ENCODE peak calls at places on chromosome 4, in six cellular contexts. One of them, this sample, is unnamed.

GRCh38 chr4:67332627-67333026 is 212.7 kb downstream of the CENPC start:
- DNase-seq in HCT116: no peak
- DNase-seq in astrocyte of the spinal cord: no peak
- DNase-seq in AG04450: no peak
- DNase-seq in stomach: no peak
- DNase-seq in choroid plexus epithelial cell: peak
- DNase-seq in this sample: no peak

GRCh38 chr4:629916-630641 is 4.7 kb downstream of the PDE6B start:
- DNase-seq in astrocyte of the spinal cord: no peak
- DNase-seq in choroid plexus epithelial cell: peak
- DNase-seq in AG04450: no peak
- DNase-seq in HCT116: no peak
- DNase-seq in stomach: no peak
- DNase-seq in this sample: no peak

GRCh38 chr4:105453550-105454201 is 20.2 kb downstream of the PPA2 start:
- DNase-seq in stomach: no peak
- DNase-seq in HCT116: no peak
- DNase-seq in choroid plexus epithelial cell: peak
- DNase-seq in astrocyte of the spinal cord: no peak
- DNase-seq in AG04450: no peak
- DNase-seq in this sample: no peak

GRCh38 chr4:113236916-113237315 is 187.5 kb downstream of the ANK2 start:
- DNase-seq in AG04450: no peak
- DNase-seq in choroid plexus epithelial cell: no peak
- DNase-seq in stomach: no peak
- DNase-seq in astrocyte of the spinal cord: no peak
- DNase-seq in HCT116: no peak
- DNase-seq in this sample: no peak

GRCh38 chr4:177404342-177404741 is 37.9 kb downstream of the AGA start:
- DNase-seq in choroid plexus epithelial cell: no peak
- DNase-seq in astrocyte of the spinal cord: no peak
- DNase-seq in stomach: no peak
- DNase-seq in HCT116: no peak
- DNase-seq in AG04450: no peak
- DNase-seq in this sample: no peak

GRCh38 chr4:169723207-169723606 is 34.5 kb downstream of the HPF1 start:
- DNase-seq in choroid plexus epithelial cell: peak
- DNase-seq in HCT116: no peak
- DNase-seq in stomach: no peak
- DNase-seq in astrocyte of the spinal cord: no peak
- DNase-seq in AG04450: no peak
- DNase-seq in this sample: no peak

GRCh38 chr4:141002323-141002805 is 130.9 kb downstream of the RNF150 start:
- DNase-seq in stomach: no peak
- DNase-seq in AG04450: peak
- DNase-seq in choroid plexus epithelial cell: peak
- DNase-seq in astrocyte of the spinal cord: peak
- DNase-seq in HCT116: no peak
- DNase-seq in this sample: no peak

GRCh38 chr4:145155268-145155870 is 25.0 kb downstream of the OTUD4 start:
- DNase-seq in stomach: no peak
- DNase-seq in HCT116: no peak
- DNase-seq in astrocyte of the spinal cord: no peak
- DNase-seq in AG04450: no peak
- DNase-seq in choroid plexus epithelial cell: no peak
- DNase-seq in this sample: no peak

GRCh38 chr4:4603592-4603991 is 61.7 kb upstream of the STX18 start:
- DNase-seq in astrocyte of the spinal cord: no peak
- DNase-seq in stomach: no peak
- DNase-seq in HCT116: no peak
- DNase-seq in choroid plexus epithelial cell: peak
- DNase-seq in AG04450: no peak
- DNase-seq in this sample: no peak

GRCh38 chr4:86788826-86789225 is 60.4 kb downstream of the SLC10A6 start:
- DNase-seq in AG04450: no peak
- DNase-seq in stomach: no peak
- DNase-seq in choroid plexus epithelial cell: peak
- DNase-seq in HCT116: no peak
- DNase-seq in astrocyte of the spinal cord: no peak
- DNase-seq in this sample: no peak

GRCh38 chr4:73533515-73534422 is 52.2 kb downstream of the AFM start:
- DNase-seq in HCT116: no peak
- DNase-seq in astrocyte of the spinal cord: no peak
- DNase-seq in choroid plexus epithelial cell: no peak
- DNase-seq in AG04450: no peak
- DNase-seq in stomach: no peak
- DNase-seq in this sample: no peak

GRCh38 chr4:47662975-47663374 is 174.9 kb downstream of the CORIN start:
- DNase-seq in stomach: no peak
- DNase-seq in astrocyte of the spinal cord: no peak
- DNase-seq in HCT116: peak
- DNase-seq in AG04450: no peak
- DNase-seq in choroid plexus epithelial cell: no peak
- DNase-seq in this sample: no peak

GRCh38 chr4:21692211-21692610 is 256.4 kb downstream of the KCNIP4 start:
- DNase-seq in HCT116: no peak
- DNase-seq in choroid plexus epithelial cell: no peak
- DNase-seq in astrocyte of the spinal cord: no peak
- DNase-seq in stomach: no peak
- DNase-seq in AG04450: no peak
- DNase-seq in this sample: no peak

GRCh38 chr4:155161357-155161756 is 47.1 kb upstream of the NPY2R start:
- DNase-seq in astrocyte of the spinal cord: no peak
- DNase-seq in HCT116: no peak
- DNase-seq in stomach: no peak
- DNase-seq in AG04450: no peak
- DNase-seq in choroid plexus epithelial cell: no peak
- DNase-seq in this sample: no peak

GRCh38 chr4:129623233-129623632 is 527.3 kb downstream of the C4orf33 start:
- DNase-seq in stomach: no peak
- DNase-seq in HCT116: no peak
- DNase-seq in astrocyte of the spinal cord: no peak
- DNase-seq in AG04450: no peak
- DNase-seq in choroid plexus epithelial cell: peak
- DNase-seq in this sample: no peak

GRCh38 chr4:53702334-53703266 is 111.3 kb upstream of the LNX1 start:
- DNase-seq in astrocyte of the spinal cord: peak
- DNase-seq in stomach: peak
- DNase-seq in AG04450: no peak
- DNase-seq in choroid plexus epithelial cell: peak
- DNase-seq in HCT116: no peak
- DNase-seq in this sample: peak

GRCh38 chr4:1348014-1348513 is 1.1 kb downstream of the UVSSA start:
- DNase-seq in stomach: no peak
- DNase-seq in choroid plexus epithelial cell: no peak
- DNase-seq in astrocyte of the spinal cord: no peak
- DNase-seq in HCT116: no peak
- DNase-seq in AG04450: no peak
- DNase-seq in this sample: no peak

GRCh38 chr4:168612435-168613139 is 115.7 kb downstream of the PALLD start:
- DNase-seq in HCT116: no peak
- DNase-seq in astrocyte of the spinal cord: peak
- DNase-seq in AG04450: no peak
- DNase-seq in stomach: no peak
- DNase-seq in choroid plexus epithelial cell: peak
- DNase-seq in this sample: no peak

GRCh38 chr4:184756399-184756798 is 22.5 kb upstream of the CENPU start:
- DNase-seq in choroid plexus epithelial cell: peak
- DNase-seq in astrocyte of the spinal cord: peak
- DNase-seq in stomach: no peak
- DNase-seq in HCT116: no peak
- DNase-seq in AG04450: no peak
- DNase-seq in this sample: no peak

GRCh38 chr4:188008377-188008776 is 12.8 kb downstream of the ZFP42 start:
- DNase-seq in choroid plexus epithelial cell: peak
- DNase-seq in HCT116: no peak
- DNase-seq in AG04450: peak
- DNase-seq in stomach: no peak
- DNase-seq in astrocyte of the spinal cord: peak
- DNase-seq in this sample: peak

GRCh38 chr4:169330811-169331210 is 60.1 kb upstream of the SH3RF1 start:
- DNase-seq in astrocyte of the spinal cord: no peak
- DNase-seq in choroid plexus epithelial cell: no peak
- DNase-seq in HCT116: no peak
- DNase-seq in stomach: no peak
- DNase-seq in AG04450: no peak
- DNase-seq in this sample: no peak

GRCh38 chr4:15232725-15233597 is 194.9 kb upstream of the C1QTNF7 start:
- DNase-seq in stomach: no peak
- DNase-seq in choroid plexus epithelial cell: peak
- DNase-seq in AG04450: peak
- DNase-seq in astrocyte of the spinal cord: peak
- DNase-seq in HCT116: no peak
- DNase-seq in this sample: no peak

GRCh38 chr4:184913356-184914143 is 87.8 kb upstream of the ACSL1 start:
- DNase-seq in choroid plexus epithelial cell: no peak
- DNase-seq in HCT116: no peak
- DNase-seq in astrocyte of the spinal cord: no peak
- DNase-seq in stomach: no peak
- DNase-seq in AG04450: no peak
- DNase-seq in this sample: no peak

GRCh38 chr4:3026531-3026930 is 47.8 kb downstream of the HTT-AS start:
- DNase-seq in stomach: no peak
- DNase-seq in astrocyte of the spinal cord: no peak
- DNase-seq in AG04450: no peak
- DNase-seq in HCT116: no peak
- DNase-seq in choroid plexus epithelial cell: no peak
- DNase-seq in this sample: no peak

GRCh38 chr4:137283737-137284136 is 248.6 kb downstream of the PCDH18 start:
- DNase-seq in stomach: no peak
- DNase-seq in choroid plexus epithelial cell: peak
- DNase-seq in HCT116: no peak
- DNase-seq in astrocyte of the spinal cord: peak
- DNase-seq in AG04450: no peak
- DNase-seq in this sample: no peak

DNA sequence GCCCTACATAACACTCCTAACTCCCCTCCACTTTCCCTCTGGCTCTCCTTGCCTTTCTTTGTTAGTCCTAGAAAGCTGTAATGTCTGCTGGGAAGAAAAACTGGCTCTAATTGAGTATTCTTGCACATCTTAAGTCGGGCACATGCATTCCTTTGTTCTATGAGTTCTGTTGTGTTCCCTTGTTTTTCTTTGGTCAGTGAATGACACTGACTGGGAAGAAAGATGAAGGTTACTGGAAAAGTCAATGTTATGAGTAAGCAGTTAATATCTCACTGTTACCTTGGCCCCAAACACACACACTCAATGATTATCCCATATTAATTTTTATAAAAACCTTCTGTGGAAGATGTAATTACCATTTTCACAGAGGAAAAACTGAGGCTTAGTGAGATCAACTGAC is 215.9 kb downstream of the SOWAHB start:
- DNase-seq in HCT116: no peak
- DNase-seq in astrocyte of the spinal cord: no peak
- DNase-seq in choroid plexus epithelial cell: no peak
- DNase-seq in stomach: no peak
- DNase-seq in AG04450: no peak
- DNase-seq in this sample: no peak
- H3K4me3 ChIP-seq in HCT116: no peak
- H3K4me3 ChIP-seq in astrocyte of the spinal cord: no peak
- H3K4me3 ChIP-seq in choroid plexus epithelial cell: no peak
- H3K4me3 ChIP-seq in stomach: no peak
- H3K4me3 ChIP-seq in AG04450: no peak
- H3K4me3 ChIP-seq in this sample: no peak

GRCh38 chr4:76949293-76950051 is at the start of gene SEPTIN11:
- DNase-seq in stomach: peak
- DNase-seq in choroid plexus epithelial cell: peak
- DNase-seq in astrocyte of the spinal cord: peak
- DNase-seq in AG04450: peak
- DNase-seq in HCT116: peak
- DNase-seq in this sample: peak

GRCh38 chr4:76950052-76950845 is 697 bp downstream of the SEPTIN11 start:
- DNase-seq in choroid plexus epithelial cell: peak
- DNase-seq in HCT116: no peak
- DNase-seq in stomach: peak
- DNase-seq in astrocyte of the spinal cord: no peak
- DNase-seq in AG04450: no peak
- DNase-seq in this sample: no peak

GRCh38 chr4:76948441-76949292 is 885 bp upstream of the SEPTIN11 start:
- DNase-seq in AG04450: no peak
- DNase-seq in HCT116: peak
- DNase-seq in astrocyte of the spinal cord: peak
- DNase-seq in stomach: peak
- DNase-seq in choroid plexus epithelial cell: peak
- DNase-seq in this sample: no peak

GRCh38 chr4:76950846-76951321 is 1.3 kb downstream of the SEPTIN11 start:
- DNase-seq in astrocyte of the spinal cord: peak
- DNase-seq in stomach: no peak
- DNase-seq in choroid plexus epithelial cell: peak
- DNase-seq in AG04450: no peak
- DNase-seq in HCT116: no peak
- DNase-seq in this sample: no peak

GRCh38 chr4:76947369-76947768 is 2.2 kb upstream of the SEPTIN11 start:
- DNase-seq in AG04450: no peak
- DNase-seq in HCT116: no peak
- DNase-seq in astrocyte of the spinal cord: no peak
- DNase-seq in stomach: no peak
- DNase-seq in choroid plexus epithelial cell: peak
- DNase-seq in this sample: no peak
- TF ChIP-seq CTCF in AG04450: peak
- TF ChIP-seq CTCF in HCT116: no peak
- TF ChIP-seq CTCF in astrocyte of the spinal cord: no peak
- TF ChIP-seq CTCF in stomach: no peak
- TF ChIP-seq CTCF in choroid plexus epithelial cell: peak
- TF ChIP-seq CTCF in this sample: no peak

GRCh38 chr4:100949350-100949935 is 397.9 kb downstream of the PPP3CA start:
- DNase-seq in HCT116: no peak
- DNase-seq in astrocyte of the spinal cord: no peak
- DNase-seq in stomach: no peak
- DNase-seq in AG04450: no peak
- DNase-seq in choroid plexus epithelial cell: no peak
- DNase-seq in this sample: no peak
- H3K4me3 ChIP-seq in HCT116: no peak
- H3K4me3 ChIP-seq in astrocyte of the spinal cord: no peak
- H3K4me3 ChIP-seq in stomach: no peak
- H3K4me3 ChIP-seq in AG04450: no peak
- H3K4me3 ChIP-seq in choroid plexus epithelial cell: no peak
- H3K4me3 ChIP-seq in this sample: no peak

DNA sequence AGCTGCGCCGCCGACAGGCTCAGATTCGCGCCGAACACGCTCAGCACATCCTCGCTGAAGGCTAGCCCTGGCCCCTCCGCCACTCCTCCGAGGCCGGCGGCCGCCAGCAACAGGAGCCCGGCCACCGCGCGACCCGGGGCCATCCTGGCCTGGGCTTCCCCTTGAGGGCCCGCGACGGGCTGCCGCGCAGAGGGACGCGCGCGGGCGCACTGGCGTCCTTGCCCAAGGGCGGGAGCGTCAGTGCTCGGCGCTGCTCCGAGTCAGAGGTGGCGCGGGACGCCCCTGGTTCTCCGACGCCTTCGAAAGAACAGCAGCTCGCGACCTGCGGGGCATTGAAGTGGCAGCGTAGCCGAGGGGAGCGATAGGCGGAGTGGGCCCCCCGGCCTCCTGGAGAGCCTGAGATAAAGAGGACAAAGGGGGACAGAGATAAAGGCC is 745 bp downstream of the SLC39A8 start:
- DNase-seq in AG04450: no peak
- DNase-seq in choroid plexus epithelial cell: peak
- DNase-seq in stomach: peak
- DNase-seq in HCT116: peak
- DNase-seq in astrocyte of the spinal cord: peak
- DNase-seq in this sample: no peak
- TF ChIP-seq CTCF in AG04450: no peak
- TF ChIP-seq CTCF in choroid plexus epithelial cell: no peak
- TF ChIP-seq CTCF in stomach: no peak
- TF ChIP-seq CTCF in HCT116: no peak
- TF ChIP-seq CTCF in astrocyte of the spinal cord: no peak
- TF ChIP-seq CTCF in this sample: no peak